ENCODE peak calls at places on chromosomes 5 and 9, in eight cellular contexts. G, H, K, T, D, W, F and Y are unnamed samples. For H3K36me3, the result is how much of the 10 kb centered on the place peaks cover.

GRCh38 chr9:34675048-34675714 is 12.7 kb upstream of the CCL27 start:
- DNase-seq in G (no peak), H (peak), K (peak), T (peak), D (no peak), W (peak), F (no peak), Y (peak)

GRCh38 chr5:440413-441180 is 2.4 kb upstream of the EXOC3 start:
- DNase-seq in G (no peak), H (no peak), K (no peak), T (no peak), D (no peak), W (no peak), F (no peak), Y (peak)

GRCh38 chr5:67770431-67771025 is 445.0 kb upstream of the PIK3R1 start:
- DNase-seq in G (no peak), H (no peak), K (no peak), T (no peak), D (no peak), W (peak), F (peak), Y (no peak)

GRCh38 chr5:124706041-124706440 is 40.4 kb downstream of the ZNF608 start:
- DNase-seq in G (no peak), H (no peak), K (no peak), T (no peak), D (no peak), W (no peak), F (no peak), Y (no peak)

GRCh38 chr9:122812736-122813135 is 12.8 kb downstream of the OR1K1 start:
- DNase-seq in G (no peak), H (no peak), K (no peak), T (no peak), D (no peak), W (no peak), F (no peak), Y (no peak)

GRCh38 chr9:16871358-16872151 is 1.1 kb upstream of the BNC2 start:
- DNase-seq in G (no peak), H (peak), K (peak), T (peak), D (peak), W (peak), F (no peak), Y (peak)

GRCh38 chr5:127060470-127060985 is 12.8 kb downstream of the C5orf63 start:
- DNase-seq in G (no peak), H (no peak), K (peak), T (no peak), D (no peak), W (no peak), F (no peak), Y (no peak)

GRCh38 chr5:10747678-10748622 is 13.1 kb downstream of the DAP start:
- DNase-seq in G (no peak), H (no peak), K (no peak), T (no peak), D (no peak), W (no peak), F (no peak), Y (no peak)

GRCh38 chr9:121619566-121619965 is 31.9 kb upstream of the DAB2IP start:
- DNase-seq in G (no peak), H (no peak), K (no peak), T (no peak), D (no peak), W (no peak), F (no peak), Y (no peak)

GRCh38 chr5:131109540-131110255 is 55.4 kb downstream of the HINT1 start:
- DNase-seq in G (no peak), H (peak), K (peak), T (no peak), D (no peak), W (peak), F (peak), Y (no peak)

GRCh38 chr5:155616779-155617392 is 603.3 kb downstream of the KIF4B start:
- DNase-seq in G (no peak), H (peak), K (no peak), T (peak), D (no peak), W (peak), F (no peak), Y (peak)

GRCh38 chr9:69622664-69623063 is 49.5 kb downstream of the APBA1 start:
- DNase-seq in G (no peak), H (no peak), K (peak), T (no peak), D (no peak), W (no peak), F (no peak), Y (no peak)

GRCh38 chr5:31898246-31898645 is 259.3 kb downstream of the PDZD2 start:
- DNase-seq in G (no peak), H (no peak), K (no peak), T (no peak), D (no peak), W (no peak), F (no peak), Y (no peak)

GRCh38 chr5:179615203-179615602 is 8.3 kb downstream of the HNRNPH1 start:
- DNase-seq in G (no peak), H (no peak), K (peak), T (no peak), D (no peak), W (no peak), F (no peak), Y (no peak)

GRCh38 chr5:53419247-53419646 is 61.2 kb upstream of the FST start:
- DNase-seq in G (no peak), H (no peak), K (peak), T (no peak), D (no peak), W (no peak), F (no peak), Y (no peak)

GRCh38 chr9:120387257-120387999 is 192.5 kb downstream of the CDK5RAP2 start:
- DNase-seq in G (no peak), H (no peak), K (no peak), T (peak), D (no peak), W (no peak), F (no peak), Y (no peak)

GRCh38 chr5:72234898-72235297 is 85.1 kb downstream of the MRPS27 start:
- DNase-seq in G (no peak), H (no peak), K (no peak), T (no peak), D (no peak), W (no peak), F (no peak), Y (no peak)

GRCh38 chr5:146018461-146019375 is 82.3 kb downstream of the SH3RF2 start:
- DNase-seq in G (no peak), H (no peak), K (no peak), T (no peak), D (no peak), W (no peak), F (no peak), Y (no peak)

GRCh38 chr5:146024034-146024433 is 81.3 kb downstream of the PLAC8L1 start:
- DNase-seq in G (no peak), H (no peak), K (no peak), T (no peak), D (no peak), W (no peak), F (no peak), Y (no peak)

GRCh38 chr5:146025108-146025507 is 80.3 kb downstream of the PLAC8L1 start:
- DNase-seq in G (no peak), H (no peak), K (no peak), T (peak), D (no peak), W (no peak), F (no peak), Y (peak)

GRCh38 chr5:146016764-146017484 is 80.5 kb downstream of the SH3RF2 start:
- DNase-seq in G (no peak), H (no peak), K (no peak), T (no peak), D (no peak), W (no peak), F (no peak), Y (no peak)

GRCh38 chr5:146020100-146020499 is 83.7 kb downstream of the SH3RF2 start:
- DNase-seq in G (no peak), H (no peak), K (no peak), T (no peak), D (no peak), W (no peak), F (no peak), Y (no peak)
- H3K36me3 ChIP-seq in G (under half), H (under half), K (under half), T (under half), D (under half), W (under half), F (under half), Y (under half)

GRCh38 chr9:133459476-133460404 is at the start of gene CACFD1:
- DNase-seq in G (peak), H (peak), K (peak), T (peak), D (peak), W (peak), F (peak), Y (peak)
- TF ChIP-seq POLR2A in G (no peak), H (peak), K (peak), T (no peak), D (peak), W (no peak), F (peak), Y (no peak)

GRCh38 chr9:71692337-71692736 is 76.0 kb downstream of the CEMIP2 start:
- DNase-seq in G (no peak), H (no peak), K (peak), T (no peak), D (no peak), W (peak), F (no peak), Y (no peak)

GRCh38 chr9:71694332-71694731 is 74.0 kb downstream of the CEMIP2 start:
- DNase-seq in G (no peak), H (no peak), K (no peak), T (no peak), D (no peak), W (no peak), F (no peak), Y (no peak)

GRCh38 chr9:71690058-71690691 is 78.1 kb downstream of the CEMIP2 start:
- DNase-seq in G (no peak), H (no peak), K (peak), T (no peak), D (no peak), W (no peak), F (no peak), Y (no peak)

GRCh38 chr9:71691036-71691435 is 77.3 kb downstream of the CEMIP2 start:
- DNase-seq in G (no peak), H (no peak), K (no peak), T (no peak), D (no peak), W (no peak), F (no peak), Y (no peak)

DNA sequence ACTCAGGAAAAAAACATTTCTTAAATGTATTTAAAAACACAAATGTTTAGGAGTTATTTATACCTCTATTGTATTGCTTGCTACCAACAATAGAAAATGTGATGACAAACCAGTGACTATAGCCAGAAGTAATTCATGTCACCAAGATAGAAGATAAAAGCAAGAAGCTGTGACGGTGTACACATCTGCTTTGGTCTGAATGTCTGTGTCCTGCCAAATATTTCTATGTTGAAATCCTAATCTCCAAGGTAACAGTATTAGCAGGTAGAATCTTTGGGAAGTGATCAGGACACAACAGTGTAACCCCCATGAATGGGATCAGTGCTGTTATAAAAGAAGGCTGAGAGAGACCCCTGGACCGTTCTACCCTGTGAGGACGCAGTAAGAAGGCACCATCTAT is 74.7 kb downstream of the CEMIP2 start:
- DNase-seq in G (no peak), H (no peak), K (no peak), T (no peak), D (no peak), W (no peak), F (no peak), Y (no peak)
- H3K36me3 ChIP-seq in G (under half), H (under half), K (under half), T (under half), D (half or more), W (under half), F (under half), Y (half or more)

DNA sequence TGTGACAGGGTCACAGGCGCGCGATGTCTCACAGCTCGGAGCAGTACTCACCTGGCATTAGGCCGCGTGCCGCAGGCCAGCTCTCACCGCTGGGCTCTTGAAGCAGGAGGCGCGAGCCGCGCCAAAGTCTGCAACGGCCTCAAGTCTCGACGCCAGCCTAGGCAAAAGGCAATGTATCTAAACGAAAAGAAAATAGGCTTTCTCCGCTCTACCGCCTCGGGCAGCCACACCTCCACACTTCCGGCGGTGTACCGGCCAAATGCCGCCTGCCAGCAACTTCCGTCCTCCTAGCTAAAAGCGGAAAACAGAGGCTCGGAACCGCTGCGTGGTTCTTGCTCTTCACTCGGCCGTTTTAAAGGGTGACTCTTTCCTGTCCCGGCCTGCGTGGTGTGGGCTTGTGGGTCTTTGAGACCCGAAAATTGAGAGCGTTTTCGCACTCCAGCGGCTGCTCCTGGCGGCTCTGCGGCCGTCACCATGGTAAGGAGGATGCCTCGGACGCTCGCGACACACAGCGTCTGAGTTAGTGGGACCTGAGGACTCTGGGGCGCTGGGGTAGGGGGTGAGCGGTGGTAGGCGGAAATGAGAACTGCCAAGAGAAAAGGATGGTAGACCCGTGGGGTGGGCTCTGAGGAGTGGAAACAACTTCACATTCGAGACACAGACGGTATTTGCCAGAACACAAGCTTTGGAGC is at the start of the genes GFM2 and NSA2:
- DNase-seq in G (peak), H (peak), K (peak), T (peak), D (peak), W (peak), F (peak), Y (peak)
- TF ChIP-seq POLR2A in G (no peak), H (no peak), K (peak), T (no peak), D (no peak), W (no peak), F (peak), Y (no peak)

GRCh38 chr9:114364123-114364522 is 23.7 kb downstream of the AKNA start:
- DNase-seq in G (no peak), H (no peak), K (peak), T (no peak), D (no peak), W (no peak), F (no peak), Y (no peak)
- H3K36me3 ChIP-seq in G (under half), H (half or more), K (half or more), T (half or more), D (half or more), W (under half), F (half or more), Y (under half)